ENCODE peak calls at places on chromosomes 1 and 21, in four cellular contexts. O is tibial artery; I is CD4-positive, CD25-positive, alpha-beta regulatory T cell; B is GM23338. D is an unnamed sample.

GRCh38 chr21:42369821-42370220 is 3.5 kb upstream of the TFF1 start:
- DNase-seq in O (no peak), I (no peak), B (peak; percentile 63), D (no peak)

GRCh38 chr1:5949074-5949760 is 43.0 kb downstream of the NPHP4 start:
- DNase-seq in O (no peak), I (no peak), B (peak; percentile 46), D (no peak)

GRCh38 chr1:47378147-47378546 is 37.9 kb upstream of the FOXE3 start:
- DNase-seq in O (no peak), I (no peak), B (no peak), D (peak; percentile 80)

GRCh38 chr1:13700521-13701273 is 709 bp downstream of the PRDM2 start:
- DNase-seq in O (peak; percentile 58), I (peak; percentile 39), B (peak; percentile 52), D (peak; percentile 22)

GRCh38 chr1:38129473-38129872 is 82.9 kb upstream of the POU3F1 start:
- DNase-seq in O (no peak), I (no peak), B (peak; percentile 53), D (no peak)

GRCh38 chr1:26529655-26530539 is at the start of gene RPS6KA1:
- DNase-seq in O (no peak), I (peak; percentile 57), B (peak; percentile 89), D (peak; percentile 30)

GRCh38 chr1:30888391-30888790 is 20.2 kb downstream of the SDC3 start:
- DNase-seq in O (peak; percentile 64), I (no peak), B (no peak), D (peak; percentile 91)

GRCh38 chr1:93845554-93846150 is 33.4 kb downstream of the DNTTIP2 start:
- DNase-seq in O (no peak), I (no peak), B (peak; percentile 78), D (peak; percentile 88)

GRCh38 chr1:202168861-202169260 is 8.5 kb upstream of the PTPN7 start:
- DNase-seq in O (no peak), I (no peak), B (no peak), D (no peak)

GRCh38 chr1:102863704-102864103 is 244.6 kb downstream of the COL11A1 start:
- DNase-seq in O (no peak), I (no peak), B (no peak), D (no peak)
- H3K4me3 ChIP-seq in O (no peak overlapping the region), I (no peak overlapping the region), B (no peak overlapping the region), D (no peak overlapping the region)

GRCh38 chr1:145892486-145893087 is 6.9 kb upstream of the ANKRD35 start:
- DNase-seq in O (no peak), I (no peak), B (no peak), D (peak; percentile 75)
- H3K4me3 ChIP-seq in O (peak overlapping the region; percentile 19), I (no peak overlapping the region), B (peak overlapping the region; percentile 41), D (peak overlapping the region; percentile 34)

DNA sequence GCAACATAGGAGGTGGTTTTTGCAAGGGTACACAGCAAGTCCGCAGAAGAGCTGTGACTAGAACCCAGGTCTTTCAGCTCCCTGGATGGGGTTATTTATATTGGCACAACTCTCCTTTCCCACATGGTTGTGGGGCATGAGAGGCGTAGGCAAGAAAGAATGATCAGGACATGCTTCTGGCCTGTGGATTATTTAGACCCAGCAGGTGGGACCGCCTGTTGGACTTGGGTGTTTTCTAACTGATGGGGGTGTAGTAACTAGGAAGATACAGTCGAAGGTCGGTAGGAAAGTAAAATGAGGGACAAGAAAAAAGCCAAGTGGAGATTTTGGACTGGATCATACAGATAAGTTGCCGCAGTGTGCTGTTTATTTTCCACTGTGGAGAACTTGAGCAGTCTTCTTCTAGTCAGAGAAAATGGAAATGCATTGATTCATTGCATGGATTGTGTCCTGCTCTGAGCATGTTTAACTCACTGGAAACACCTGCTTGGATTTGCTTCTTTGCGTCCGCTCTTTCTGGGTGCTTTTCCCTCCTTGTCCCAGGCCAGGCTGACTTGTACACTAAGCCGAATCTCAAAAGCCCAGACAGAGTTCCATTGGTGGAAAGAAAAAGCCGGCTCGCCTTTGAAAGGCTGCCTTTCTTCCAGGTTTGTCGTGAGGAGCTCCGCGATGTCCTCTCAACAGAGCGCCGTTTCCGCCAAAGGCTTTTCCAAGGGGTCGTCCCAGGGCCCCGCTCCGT is 602 bp downstream of the CRCT1 start:
- DNase-seq in O (no peak), I (no peak), B (no peak), D (no peak)
- H3K4me3 ChIP-seq in O (peak overlapping the region; percentile 27), I (no peak overlapping the region), B (peak overlapping the region; percentile 52), D (no peak overlapping the region)

DNA sequence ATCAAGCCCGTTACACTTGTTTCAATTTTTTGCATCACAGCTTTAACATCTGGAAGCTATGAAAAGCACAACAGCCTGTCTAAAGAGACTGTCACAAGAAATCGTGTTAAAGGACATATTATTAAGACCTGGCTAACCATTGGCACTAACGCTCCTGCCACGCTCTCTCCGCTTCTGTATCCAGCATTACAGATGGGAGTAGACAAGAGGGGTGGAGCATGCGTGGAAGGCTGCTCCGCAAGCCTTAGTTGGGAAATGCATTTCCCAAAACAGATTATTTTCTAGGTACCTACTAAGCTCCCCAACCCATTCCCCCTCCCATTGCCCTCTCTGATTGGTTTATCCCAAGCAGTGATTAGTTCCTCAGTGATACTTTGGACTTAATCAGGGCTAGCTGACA is 72.4 kb downstream of the NTNG1 start:
- DNase-seq in O (no peak), I (no peak), B (no peak), D (no peak)
- H3K4me3 ChIP-seq in O (no peak overlapping the region), I (no peak overlapping the region), B (no peak overlapping the region), D (no peak overlapping the region)

DNA sequence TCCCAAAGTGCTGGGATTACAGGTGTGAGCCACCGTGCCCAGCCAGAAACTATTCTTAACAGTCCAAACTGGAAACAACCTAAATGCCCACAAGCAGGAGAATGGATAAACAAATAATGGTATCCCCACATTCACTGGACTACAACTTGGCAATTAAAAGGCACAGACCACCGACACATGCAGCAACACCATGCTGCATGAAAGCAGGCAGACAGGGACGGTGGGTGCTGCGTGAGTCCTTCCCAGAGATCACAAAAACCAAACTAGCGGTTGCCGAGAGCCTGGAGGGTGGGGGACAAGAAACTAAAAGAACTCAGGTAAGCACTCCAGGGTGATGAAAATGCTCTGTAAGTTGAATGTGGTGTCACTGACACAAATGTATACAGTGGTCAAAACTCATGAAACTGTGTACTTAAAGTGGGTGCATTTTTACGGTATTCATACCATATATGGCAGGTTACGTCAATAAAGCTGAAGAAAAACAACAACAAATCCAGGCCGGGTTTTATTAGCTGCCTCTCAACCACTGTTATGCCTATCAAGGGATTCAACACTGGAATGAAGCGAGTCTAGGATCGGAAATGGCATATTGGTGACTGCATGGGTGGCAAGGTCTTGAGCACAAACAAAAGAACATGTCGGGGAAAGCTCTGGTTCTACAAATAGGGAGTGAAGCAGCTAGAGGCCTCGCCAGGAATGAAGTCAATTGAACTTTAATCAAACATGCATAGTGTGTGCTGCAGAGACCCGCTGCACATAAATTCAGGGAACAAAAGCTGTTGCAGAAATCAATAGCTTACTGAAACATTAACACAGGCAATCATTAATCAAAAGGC is 52.4 kb downstream of the SLC45A1 start:
- DNase-seq in O (no peak), I (no peak), B (peak; percentile 65), D (peak; percentile 61)
- H3K4me3 ChIP-seq in O (no peak overlapping the region), I (no peak overlapping the region), B (peak overlapping the region; percentile 18), D (no peak overlapping the region)